ENCODE peak calls at places on chromosomes 16 and 17, in ten cellular contexts. B, T, X, O, I, R, A, W, M and S are unnamed samples.

GRCh38 chr16:75502916-75503605 is 7.8 kb upstream of the CHST6 start:
- DNase-seq in B (no peak), T (no peak), X (no peak), O (no peak), I (no peak), R (no peak), A (no peak), W (no peak), M (no peak), S (no peak)

GRCh38 chr17:72145972-72146755 is 25.3 kb downstream of the SOX9 start:
- DNase-seq in B (peak), T (no peak), X (no peak), O (no peak), I (no peak), R (peak), A (no peak), W (no peak), M (no peak), S (no peak)

GRCh38 chr16:88469615-88470395 is 16.7 kb downstream of the ZFPM1 start:
- DNase-seq in B (no peak), T (peak), X (no peak), O (no peak), I (no peak), R (no peak), A (no peak), W (peak), M (no peak), S (no peak)

GRCh38 chr16:81042821-81043220 is 7.2 kb downstream of the ATMIN start:
- DNase-seq in B (no peak), T (no peak), X (no peak), O (no peak), I (no peak), R (no peak), A (no peak), W (no peak), M (no peak), S (no peak)

GRCh38 chr17:19270951-19271611 is 33.9 kb downstream of the EPN2 start:
- DNase-seq in B (no peak), T (no peak), X (no peak), O (no peak), I (no peak), R (no peak), A (no peak), W (no peak), M (peak), S (peak)

GRCh38 chr17:34195987-34196386 is 59.1 kb upstream of the CCL2 start:
- DNase-seq in B (no peak), T (no peak), X (no peak), O (no peak), I (no peak), R (no peak), A (no peak), W (no peak), M (no peak), S (no peak)

GRCh38 chr17:1989135-1989534 is 36.0 kb downstream of the RTN4RL1 start:
- DNase-seq in B (peak), T (no peak), X (no peak), O (peak), I (no peak), R (peak), A (no peak), W (no peak), M (no peak), S (no peak)

GRCh38 chr16:66858740-66859396 is 14.7 kb downstream of the CA7 start:
- DNase-seq in B (no peak), T (peak), X (peak), O (no peak), I (peak), R (peak), A (peak), W (no peak), M (peak), S (no peak)

GRCh38 chr16:29943846-29944669 is 17.8 kb upstream of the TMEM219 start:
- DNase-seq in B (peak), T (peak), X (peak), O (peak), I (peak), R (peak), A (peak), W (no peak), M (no peak), S (no peak)

GRCh38 chr16:2817496-2818277 is 650 bp downstream of the PRSS21 start:
- DNase-seq in B (no peak), T (no peak), X (no peak), O (no peak), I (peak), R (no peak), A (no peak), W (no peak), M (no peak), S (peak)

GRCh38 chr17:82734987-82735866 is at the start of gene FN3K:
- DNase-seq in B (peak), T (peak), X (peak), O (no peak), I (peak), R (peak), A (peak), W (no peak), M (peak), S (no peak)

GRCh38 chr16:30357715-30358576 is 2.8 kb upstream of the CD2BP2 start:
- DNase-seq in B (no peak), T (no peak), X (peak), O (no peak), I (no peak), R (no peak), A (no peak), W (no peak), M (no peak), S (no peak)

GRCh38 chr17:76130473-76130872 is 10.6 kb downstream of the FOXJ1 start:
- DNase-seq in B (no peak), T (no peak), X (no peak), O (no peak), I (peak), R (no peak), A (no peak), W (no peak), M (no peak), S (no peak)

GRCh38 chr17:9982159-9982558 is 77.1 kb upstream of the RCVRN start:
- DNase-seq in B (no peak), T (no peak), X (no peak), O (no peak), I (peak), R (no peak), A (no peak), W (no peak), M (no peak), S (no peak)

GRCh38 chr17:27533874-27534815 is 77.9 kb downstream of the KSR1 start:
- DNase-seq in B (peak), T (no peak), X (no peak), O (peak), I (peak), R (peak), A (no peak), W (no peak), M (no peak), S (no peak)

GRCh38 chr16:82587289-82587688 is 39.5 kb upstream of the CDH13 start:
- DNase-seq in B (no peak), T (no peak), X (no peak), O (no peak), I (no peak), R (no peak), A (no peak), W (no peak), M (no peak), S (no peak)

GRCh38 chr16:69924777-69925191 is 26.4 kb upstream of the CLEC18A start:
- DNase-seq in B (no peak), T (no peak), X (peak), O (no peak), I (no peak), R (peak), A (peak), W (no peak), M (peak), S (no peak)

GRCh38 chr16:63890072-63890471 is 1231.8 kb downstream of the CDH11 start:
- DNase-seq in B (no peak), T (no peak), X (no peak), O (no peak), I (no peak), R (peak), A (no peak), W (no peak), M (no peak), S (no peak)

GRCh38 chr17:61926831-61927210 is 961 bp downstream of the INTS2 start:
- DNase-seq in B (peak), T (no peak), X (no peak), O (no peak), I (no peak), R (peak), A (no peak), W (no peak), M (no peak), S (no peak)

GRCh38 chr16:50831751-50832150 is 89.9 kb downstream of the CYLD start:
- DNase-seq in B (no peak), T (no peak), X (no peak), O (no peak), I (no peak), R (no peak), A (no peak), W (no peak), M (no peak), S (no peak)

GRCh38 chr17:6567528-6568185 is 11.3 kb upstream of the PITPNM3 start:
- DNase-seq in B (no peak), T (peak), X (peak), O (no peak), I (peak), R (peak), A (no peak), W (no peak), M (no peak), S (no peak)

GRCh38 chr17:72614476-72614870 is 478.0 kb downstream of the SLC39A11 start:
- DNase-seq in B (no peak), T (no peak), X (no peak), O (no peak), I (no peak), R (no peak), A (no peak), W (no peak), M (no peak), S (no peak)

GRCh38 chr16:30766206-30766921 is 4.2 kb downstream of the RNF40 start:
- DNase-seq in B (no peak), T (no peak), X (peak), O (no peak), I (no peak), R (no peak), A (peak), W (no peak), M (no peak), S (no peak)

GRCh38 chr17:29722411-29723198 is 99.9 kb upstream of the CORO6 start:
- DNase-seq in B (peak), T (peak), X (peak), O (no peak), I (no peak), R (peak), A (no peak), W (peak), M (no peak), S (peak)

GRCh38 chr16:14616280-14616679 is 13.8 kb downstream of the PARN start:
- DNase-seq in B (no peak), T (no peak), X (no peak), O (no peak), I (no peak), R (no peak), A (no peak), W (no peak), M (no peak), S (no peak)

GRCh38 chr17:68840073-68840472 is 115.1 kb downstream of the ABCA8 start:
- DNase-seq in B (no peak), T (no peak), X (no peak), O (no peak), I (no peak), R (no peak), A (no peak), W (no peak), M (no peak), S (no peak)

GRCh38 chr17:61412860-61413653 is 13.4 kb downstream of the TBX2 start:
- DNase-seq in B (no peak), T (peak), X (no peak), O (no peak), I (no peak), R (no peak), A (peak), W (no peak), M (no peak), S (no peak)

GRCh38 chr16:19625039-19625438 is 69.5 kb downstream of the VPS35L start:
- DNase-seq in B (no peak), T (no peak), X (no peak), O (no peak), I (no peak), R (no peak), A (no peak), W (no peak), M (no peak), S (no peak)

GRCh38 chr17:35117984-35118383 is 1.7 kb downstream of the RAD51D start:
- DNase-seq in B (peak), T (no peak), X (no peak), O (no peak), I (no peak), R (peak), A (no peak), W (no peak), M (no peak), S (no peak)

GRCh38 chr16:76639685-76640289 is 362.6 kb downstream of the CNTNAP4 start:
- DNase-seq in B (no peak), T (no peak), X (no peak), O (no peak), I (peak), R (peak), A (no peak), W (no peak), M (no peak), S (no peak)

GRCh38 chr17:38605230-38605851 is 411 bp downstream of the SRCIN1 start:
- DNase-seq in B (no peak), T (no peak), X (no peak), O (no peak), I (peak), R (no peak), A (peak), W (no peak), M (no peak), S (peak)
- H3K4me3 ChIP-seq in B (no peak), T (peak), X (no peak), O (peak), I (no peak), R (no peak), A (peak), W (no peak), M (peak), S (peak)

DNA sequence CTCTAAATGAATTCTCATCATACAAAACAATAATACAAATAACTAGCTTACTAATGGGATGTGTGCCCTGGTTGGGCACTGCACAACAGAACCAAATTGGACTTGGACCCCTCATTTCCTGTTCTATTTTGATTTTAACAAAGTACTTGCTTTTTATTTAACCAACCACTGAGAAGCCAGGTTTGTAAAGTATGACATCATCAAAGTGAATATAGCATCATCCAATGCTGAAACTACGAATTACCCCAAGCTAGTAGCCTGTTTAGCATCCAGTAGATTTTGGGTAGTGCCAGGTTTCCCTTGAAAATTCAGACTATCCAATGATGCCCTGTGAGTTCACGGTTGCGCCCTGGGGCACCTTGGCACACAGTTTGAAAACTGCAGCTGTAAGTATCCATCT is 51.0 kb downstream of the HYDIN start:
- DNase-seq in B (no peak), T (no peak), X (no peak), O (no peak), I (no peak), R (no peak), A (no peak), W (no peak), M (no peak), S (no peak)
- H3K4me3 ChIP-seq in B (no peak), T (no peak), X (no peak), O (no peak), I (no peak), R (no peak), A (no peak), W (no peak), M (no peak), S (no peak)

GRCh38 chr17:66351701-66352100 is 49.3 kb downstream of the PRKCA start:
- DNase-seq in B (no peak), T (no peak), X (no peak), O (no peak), I (no peak), R (no peak), A (no peak), W (no peak), M (no peak), S (no peak)

GRCh38 chr17:66351053-66351452 is 48.6 kb downstream of the PRKCA start:
- DNase-seq in B (no peak), T (peak), X (peak), O (no peak), I (no peak), R (no peak), A (peak), W (no peak), M (peak), S (no peak)

GRCh38 chr17:66347661-66348604 is 45.5 kb downstream of the PRKCA start:
- DNase-seq in B (peak), T (no peak), X (peak), O (no peak), I (no peak), R (peak), A (no peak), W (no peak), M (no peak), S (no peak)

GRCh38 chr17:66348605-66349165 is 46.3 kb downstream of the PRKCA start:
- DNase-seq in B (peak), T (peak), X (peak), O (peak), I (no peak), R (peak), A (no peak), W (no peak), M (no peak), S (no peak)

DNA sequence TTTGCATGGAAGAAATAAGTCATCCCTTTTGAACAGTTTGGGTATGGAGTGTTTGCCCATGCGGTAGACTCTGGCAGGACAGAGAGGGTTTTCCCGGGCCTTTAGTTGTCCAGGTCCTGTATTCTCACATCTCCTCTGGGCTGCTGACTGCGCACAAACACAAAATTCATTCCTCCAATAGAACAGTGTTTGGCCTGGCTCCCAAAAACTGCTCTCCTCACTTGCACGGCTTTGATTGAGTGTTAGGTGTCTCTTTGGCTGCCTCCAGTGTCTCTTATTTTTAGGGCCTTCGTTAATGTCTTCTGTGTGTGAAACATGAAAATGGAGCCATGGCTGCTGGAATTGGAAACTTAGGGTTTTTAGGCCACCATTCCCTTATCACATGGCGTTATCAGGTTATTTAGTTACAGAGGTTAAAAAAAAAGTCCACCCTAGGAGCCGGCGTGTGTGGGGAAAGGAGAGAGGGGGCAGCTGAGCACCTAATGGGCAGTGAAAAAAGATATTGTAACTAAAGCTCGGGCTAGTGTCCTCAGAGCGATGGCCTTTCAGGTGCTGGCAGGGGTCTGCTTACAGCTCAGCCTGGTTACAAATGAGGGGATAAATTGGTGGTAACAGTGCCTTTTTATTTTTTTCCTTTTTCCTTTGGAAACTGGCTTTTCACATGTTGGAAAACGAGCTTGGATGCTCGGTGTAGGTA is 47.3 kb downstream of the PRKCA start:
- DNase-seq in B (no peak), T (no peak), X (no peak), O (no peak), I (peak), R (peak), A (no peak), W (no peak), M (no peak), S (no peak)
- H3K4me3 ChIP-seq in B (no peak), T (no peak), X (no peak), O (no peak), I (no peak), R (no peak), A (no peak), W (no peak), M (no peak), S (no peak)

GRCh38 chr16:54509406-54509931 is 222.9 kb upstream of the IRX3 start:
- DNase-seq in B (no peak), T (no peak), X (no peak), O (no peak), I (no peak), R (no peak), A (no peak), W (no peak), M (no peak), S (no peak)

GRCh38 chr16:54510619-54511018 is 224.0 kb upstream of the IRX3 start:
- DNase-seq in B (no peak), T (no peak), X (no peak), O (no peak), I (no peak), R (no peak), A (no peak), W (no peak), M (no peak), S (no peak)

GRCh38 chr16:54511181-54511731 is 224.7 kb upstream of the IRX3 start:
- DNase-seq in B (peak), T (no peak), X (no peak), O (peak), I (no peak), R (peak), A (no peak), W (no peak), M (no peak), S (no peak)

GRCh38 chr16:54517181-54517580 is 230.6 kb upstream of the IRX3 start:
- DNase-seq in B (no peak), T (no peak), X (no peak), O (no peak), I (no peak), R (no peak), A (no peak), W (no peak), M (no peak), S (no peak)

DNA sequence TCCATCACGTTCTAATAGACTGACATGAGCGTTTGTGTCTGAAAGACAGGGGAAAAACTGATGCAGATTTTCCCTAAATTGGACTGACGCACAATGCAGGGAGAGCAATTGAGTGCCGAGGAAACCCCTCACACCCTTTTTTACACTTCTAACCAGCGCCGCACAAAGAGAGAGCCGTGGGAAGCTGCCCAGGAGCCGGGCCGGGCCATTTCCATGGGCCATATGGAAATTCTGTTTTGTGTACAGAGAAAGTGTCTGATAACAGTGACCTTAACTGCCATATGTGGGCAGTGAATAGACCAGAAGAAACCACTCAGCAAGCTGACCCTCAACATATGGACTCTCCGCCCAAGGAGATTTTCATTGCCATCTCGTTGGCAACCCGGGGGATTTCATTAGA is 225.9 kb upstream of the IRX3 start:
- DNase-seq in B (no peak), T (no peak), X (no peak), O (no peak), I (no peak), R (no peak), A (no peak), W (no peak), M (no peak), S (no peak)
- H3K4me3 ChIP-seq in B (no peak), T (no peak), X (no peak), O (no peak), I (no peak), R (no peak), A (no peak), W (no peak), M (no peak), S (no peak)

DNA sequence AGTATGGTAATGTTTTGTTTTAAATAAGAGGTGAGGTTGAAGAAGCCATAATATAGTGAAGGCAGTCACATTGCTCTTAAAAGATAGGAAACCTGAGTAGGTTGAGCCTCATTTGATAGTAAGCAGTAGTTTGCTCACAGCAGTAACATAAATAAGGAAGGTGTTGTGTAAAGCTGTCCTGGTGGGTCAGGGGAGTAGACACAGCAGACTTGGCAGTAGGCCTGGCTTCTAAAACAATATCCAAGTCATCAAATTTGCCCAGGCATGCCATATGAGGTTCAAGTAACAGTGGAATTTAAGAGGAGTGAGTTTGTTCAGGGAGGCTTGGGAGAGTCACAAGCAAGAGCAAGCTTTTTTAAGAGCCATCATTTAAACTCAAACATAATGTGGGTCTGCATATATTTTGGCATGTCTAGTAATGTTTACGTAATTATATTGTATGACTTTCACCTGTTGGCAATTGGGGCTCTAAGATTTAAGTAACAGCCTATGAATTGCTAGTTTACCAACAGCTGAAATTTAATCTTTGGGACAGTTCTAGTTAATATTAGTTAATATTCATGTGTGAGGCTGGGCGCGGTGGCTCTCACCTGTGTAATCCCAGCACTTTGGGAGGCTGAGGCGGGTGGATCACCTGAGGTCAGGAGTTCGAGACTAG is 6.6 kb downstream of the NFATC3 start:
- DNase-seq in B (peak), T (no peak), X (no peak), O (no peak), I (no peak), R (peak), A (no peak), W (no peak), M (no peak), S (no peak)
- H3K4me3 ChIP-seq in B (no peak), T (no peak), X (no peak), O (no peak), I (no peak), R (no peak), A (no peak), W (no peak), M (no peak), S (no peak)